ENCODE peak calls at places on chromosomes 7 and 10, in eight cellular contexts. I is EH, L is EL, T is NCI-H1105 treated with DMSO at 0.1 percent for 48 hours, V is lower lobe of right lung, G is cerebellum, M is GM20000, O is psoas muscle. U is an unnamed sample.

GRCh38 chr10:127145173-127145572 is 51.2 kb downstream of the INSYN2A start:
- DNase-seq in I (peak), L (peak), T (no peak), V (no peak), G (no peak), M (no peak), O (no peak), U (no peak)

GRCh38 chr7:2362385-2363088 is 7.9 kb downstream of the EIF3B start:
- DNase-seq in I (no peak), L (no peak), T (no peak), V (no peak), G (no peak), M (no peak), O (peak), U (no peak)

GRCh38 chr7:44748042-44748947 is at the start of gene ZMIZ2:
- DNase-seq in I (peak), L (peak), T (peak), V (peak), G (peak), M (peak), O (peak), U (peak)

GRCh38 chr7:28408974-28409715 is 3.2 kb upstream of the CREB5 start:
- DNase-seq in I (peak), L (peak), T (peak), V (peak), G (peak), M (peak), O (peak), U (peak)

GRCh38 chr7:44965937-44966730 is 12.7 kb downstream of the MYO1G start:
- DNase-seq in I (no peak), L (no peak), T (no peak), V (no peak), G (no peak), M (peak), O (no peak), U (no peak)

GRCh38 chr10:116115797-116116196 is 157.2 kb downstream of the GFRA1 start:
- DNase-seq in I (no peak), L (no peak), T (no peak), V (no peak), G (no peak), M (no peak), O (no peak), U (no peak)

GRCh38 chr7:71682181-71682580 is 550.2 kb downstream of the GALNT17 start:
- DNase-seq in I (no peak), L (no peak), T (no peak), V (no peak), G (no peak), M (no peak), O (no peak), U (no peak)

GRCh38 chr10:129697463-129698247 is 230.6 kb downstream of the MGMT start:
- DNase-seq in I (no peak), L (no peak), T (no peak), V (no peak), G (no peak), M (no peak), O (no peak), U (no peak)

GRCh38 chr7:99730262-99730810 is 4.7 kb downstream of the CYP3A7 start:
- DNase-seq in I (no peak), L (no peak), T (no peak), V (no peak), G (no peak), M (no peak), O (no peak), U (no peak)

GRCh38 chr10:14271621-14272020 is 59.1 kb downstream of the FRMD4A start:
- DNase-seq in I (peak), L (peak), T (no peak), V (no peak), G (no peak), M (no peak), O (no peak), U (no peak)

GRCh38 chr10:120962386-120963052 is 111.4 kb downstream of the WDR11 start:
- DNase-seq in I (no peak), L (no peak), T (no peak), V (no peak), G (no peak), M (no peak), O (no peak), U (no peak)

GRCh38 chr10:111384556-111384955 is 307.7 kb downstream of the ADRA2A start:
- DNase-seq in I (peak), L (no peak), T (no peak), V (no peak), G (no peak), M (no peak), O (no peak), U (no peak)

GRCh38 chr7:85426487-85426960 is 239.7 kb upstream of the SEMA3D start:
- DNase-seq in I (peak), L (peak), T (no peak), V (peak), G (no peak), M (no peak), O (no peak), U (no peak)

GRCh38 chr7:78080241-78080640 is 281.7 kb downstream of the PHTF2 start:
- DNase-seq in I (peak), L (peak), T (no peak), V (no peak), G (no peak), M (no peak), O (no peak), U (no peak)

GRCh38 chr7:122532406-122533269 is 166.3 kb downstream of the RNF133 start:
- DNase-seq in I (peak), L (peak), T (peak), V (no peak), G (no peak), M (peak), O (no peak), U (no peak)

GRCh38 chr10:75508814-75509306 is 77.4 kb downstream of the LRMDA start:
- DNase-seq in I (no peak), L (no peak), T (no peak), V (no peak), G (no peak), M (no peak), O (no peak), U (no peak)

GRCh38 chr10:15824498-15824897 is 35.8 kb downstream of the MINDY3 start:
- DNase-seq in I (peak), L (peak), T (peak), V (no peak), G (peak), M (no peak), O (no peak), U (no peak)

GRCh38 chr7:30212720-30213119 is 71.7 kb upstream of the ZNRF2 start:
- DNase-seq in I (no peak), L (no peak), T (no peak), V (no peak), G (peak), M (no peak), O (no peak), U (no peak)

GRCh38 chr10:69631566-69631965 is 1.5 kb downstream of the FAM241B start:
- DNase-seq in I (no peak), L (no peak), T (no peak), V (no peak), G (no peak), M (no peak), O (no peak), U (no peak)

GRCh38 chr10:99976886-99977391 is 32.8 kb downstream of the DNMBP start:
- DNase-seq in I (peak), L (peak), T (no peak), V (no peak), G (no peak), M (no peak), O (no peak), U (no peak)

GRCh38 chr10:131231965-131232541 is 79.5 kb downstream of the TCERG1L start:
- DNase-seq in I (no peak), L (no peak), T (peak), V (peak), G (peak), M (no peak), O (peak), U (no peak)

GRCh38 chr10:3493621-3494020 is 291.4 kb downstream of the KLF6 start:
- DNase-seq in I (no peak), L (no peak), T (no peak), V (no peak), G (no peak), M (no peak), O (no peak), U (no peak)

GRCh38 chr10:47283101-47283630 is 16.8 kb upstream of the GDF10 start:
- DNase-seq in I (no peak), L (no peak), T (no peak), V (no peak), G (no peak), M (no peak), O (no peak), U (no peak)

GRCh38 chr7:54397836-54398612 is 144.2 kb upstream of the VSTM2A start:
- DNase-seq in I (no peak), L (no peak), T (no peak), V (no peak), G (no peak), M (no peak), O (no peak), U (no peak)

GRCh38 chr10:103120977-103121735 is 71.9 kb downstream of the NT5C2 start:
- DNase-seq in I (peak), L (no peak), T (no peak), V (no peak), G (no peak), M (no peak), O (no peak), U (no peak)

GRCh38 chr10:122664501-122664900 is 35.1 kb downstream of the C10orf120 start:
- DNase-seq in I (no peak), L (no peak), T (no peak), V (no peak), G (no peak), M (no peak), O (no peak), U (no peak)

GRCh38 chr7:129222064-129222463 is 2.8 kb upstream of the AHCYL2 start:
- DNase-seq in I (no peak), L (no peak), T (no peak), V (no peak), G (no peak), M (no peak), O (no peak), U (no peak)

GRCh38 chr7:28732037-28732869 is 225.9 kb downstream of the TRIL start:
- DNase-seq in I (peak), L (peak), T (peak), V (no peak), G (no peak), M (no peak), O (no peak), U (no peak)

GRCh38 chr10:33277135-33277536 is 57.3 kb downstream of the NRP1 start:
- DNase-seq in I (peak), L (peak), T (no peak), V (no peak), G (no peak), M (no peak), O (peak), U (no peak)

GRCh38 chr7:67100956-67101361 is 104.3 kb downstream of the TYW1 start:
- DNase-seq in I (no peak), L (no peak), T (no peak), V (no peak), G (no peak), M (no peak), O (no peak), U (no peak)

GRCh38 chr7:132456418-132456817 is 119.9 kb downstream of the PLXNA4 start:
- DNase-seq in I (no peak), L (no peak), T (no peak), V (no peak), G (no peak), M (no peak), O (no peak), U (no peak)

GRCh38 chr10:84008878-84009277 is 130.4 kb upstream of the GHITM start:
- DNase-seq in I (peak), L (peak), T (no peak), V (no peak), G (no peak), M (peak), O (no peak), U (no peak)

GRCh38 chr10:116511365-116511764 is 34.4 kb upstream of the PNLIP start:
- DNase-seq in I (no peak), L (no peak), T (no peak), V (no peak), G (no peak), M (no peak), O (no peak), U (no peak)

U was measured in dorsolateral prefrontal cortex.